ENCODE peak calls at places on chromosomes 4 and X, in seven cellular contexts. R, D, W, G, Z, K and X are unnamed samples.

GRCh38 chr4:76984788-76985211 is 35.2 kb downstream of the SEPTIN11 start:
- DNase-seq in R (no peak), D (peak), W (peak), G (no peak), Z (no peak), K (peak), X (no peak)

GRCh38 chrX:85992811-85993229 is 54.5 kb downstream of the CHM start:
- DNase-seq in R (no peak), D (peak), W (peak), G (no peak), Z (no peak), K (no peak), X (no peak)

GRCh38 chrX:133440081-133440796 is 24.9 kb upstream of the GPC4 start:
- DNase-seq in R (no peak), D (no peak), W (no peak), G (no peak), Z (no peak), K (no peak), X (no peak)

GRCh38 chr4:112526061-112526460 is 10.1 kb upstream of the NEUROG2 start:
- DNase-seq in R (no peak), D (no peak), W (no peak), G (no peak), Z (no peak), K (no peak), X (no peak)

GRCh38 chrX:65587616-65588526 is 53.3 kb upstream of the LAS1L start:
- DNase-seq in R (no peak), D (peak), W (peak), G (no peak), Z (no peak), K (peak), X (no peak)

GRCh38 chr4:2583517-2583916 is 47.1 kb downstream of the FAM193A start:
- DNase-seq in R (no peak), D (no peak), W (peak), G (no peak), Z (no peak), K (no peak), X (no peak)

GRCh38 chr4:145679991-145680455 is at the start of gene C4orf51:
- DNase-seq in R (no peak), D (peak), W (peak), G (no peak), Z (no peak), K (no peak), X (no peak)

GRCh38 chr4:103887191-103887590 is 167.4 kb upstream of the TACR3 start:
- DNase-seq in R (no peak), D (no peak), W (peak), G (no peak), Z (no peak), K (no peak), X (no peak)

GRCh38 chrX:80022363-80023031 is 7.9 kb downstream of the TBX22 start:
- DNase-seq in R (no peak), D (no peak), W (no peak), G (no peak), Z (no peak), K (no peak), X (no peak)

GRCh38 chr4:80790152-80790551 is 240.4 kb upstream of the BMP3 start:
- DNase-seq in R (no peak), D (no peak), W (no peak), G (no peak), Z (no peak), K (no peak), X (no peak)

GRCh38 chr4:114146947-114147618 is 167.6 kb upstream of the ARSJ start:
- DNase-seq in R (no peak), D (peak), W (no peak), G (no peak), Z (no peak), K (no peak), X (no peak)